ENCODE peak calls at places on chromosomes 5 and 9, in seven cellular contexts. S, O, J, A, Q, F and E are unnamed samples.

GRCh38 chr5:15518786-15519185 is 18.8 kb downstream of the FBXL7 start:
- DNase-seq in F (no peak), A (no peak), J (no peak), S (no peak), Q (no peak), O (no peak), E (peak; percentile 20)

GRCh38 chr5:145072880-145073279 is 762.3 kb downstream of the PRELID2 start:
- DNase-seq in S (peak; percentile 24), F (no peak), O (no peak), Q (peak; percentile 74), J (no peak), A (no peak), E (no peak)

GRCh38 chr9:88425538-88425950 is 37.3 kb downstream of the SPIN1 start:
- DNase-seq in Q (no peak), A (no peak), J (no peak), O (peak; percentile 52), F (no peak), S (no peak), E (no peak)

GRCh38 chr9:13491138-13491492 is 211.6 kb upstream of the MPDZ start:
- DNase-seq in A (no peak), J (no peak), Q (no peak), O (no peak), S (no peak), F (no peak), E (no peak)

GRCh38 chr5:174535691-174536090 is 188.7 kb upstream of the MSX2 start:
- DNase-seq in O (no peak), A (peak; percentile 74), F (no peak), J (peak; percentile 36), Q (peak; percentile 74), S (peak; percentile 21), E (peak; percentile 39)

GRCh38 chr5:24110019-24110615 is 534.7 kb downstream of the CDH10 start:
- DNase-seq in J (peak; percentile 8), Q (peak; percentile 31), A (no peak), O (no peak), S (peak; percentile 2), F (no peak), E (no peak)

GRCh38 chr5:94407023-94407422 is 211.4 kb downstream of the KIAA0825 start:
- DNase-seq in A (no peak), F (no peak), Q (no peak), S (no peak), O (no peak), J (peak; percentile 32), E (no peak)

GRCh38 chr9:111678293-111678692 is 16.9 kb downstream of the GNG10 start:
- DNase-seq in S (no peak), O (no peak), F (no peak), Q (no peak), J (no peak), A (no peak), E (no peak)

GRCh38 chr5:19927170-19927569 is 60.8 kb downstream of the CDH18 start:
- DNase-seq in J (no peak), S (no peak), F (no peak), Q (no peak), A (no peak), O (no peak), E (no peak)

GRCh38 chr5:19923742-19924141 is 64.3 kb downstream of the CDH18 start:
- DNase-seq in S (no peak), A (no peak), Q (no peak), J (no peak), F (no peak), O (no peak), E (peak; percentile 42)

GRCh38 chr5:19928556-19929421 is 59.2 kb downstream of the CDH18 start:
- DNase-seq in J (peak; percentile 93), O (no peak), F (no peak), A (no peak), S (no peak), Q (no peak), E (peak; percentile 53)

DNA sequence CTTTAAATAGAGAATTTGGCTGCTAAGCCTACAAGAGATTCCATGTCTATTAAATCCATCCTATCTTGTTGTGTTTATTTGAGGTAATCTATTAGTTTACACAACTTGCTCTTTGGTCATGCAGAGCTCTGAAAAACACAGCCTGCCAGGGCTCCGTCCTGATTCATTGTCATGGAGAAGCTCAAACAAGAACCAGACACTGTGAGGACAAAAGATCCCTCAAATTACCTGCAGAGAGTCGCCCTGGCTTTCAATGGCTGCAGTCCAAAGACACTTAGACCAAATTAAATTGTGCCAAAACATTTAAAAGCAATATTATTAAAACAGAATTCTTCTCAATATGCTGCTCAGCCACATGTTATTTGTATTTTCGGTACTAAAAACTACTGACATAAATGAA is 60.1 kb downstream of the CDH18 start:
- DNase-seq in S (peak; percentile 11), O (no peak), J (no peak), F (no peak), A (no peak), Q (peak; percentile 28), E (peak; percentile 79)
- H3K4me3 ChIP-seq in S (no peak overlapping the region), O (no peak overlapping the region), J (no peak overlapping the region), F (no peak overlapping the region), A (no peak overlapping the region), Q (no peak overlapping the region), E (no peak overlapping the region)

GRCh38 chr5:134608555-134608954 is 24.1 kb downstream of the SAR1B start:
- DNase-seq in A (no peak), F (no peak), J (no peak), Q (no peak), O (no peak), S (no peak), E (no peak)
- H3K36me3 ChIP-seq in A (peaks cover 31% of the 10 kb centered on the region), F (peaks cover 76% of the 10 kb centered on the region), J (peaks cover 26% of the 10 kb centered on the region), Q (peaks cover 9% of the 10 kb centered on the region), O (no peaks in the 10 kb centered on the region), S (peaks cover 9% of the 10 kb centered on the region), E (peaks cover 87% of the 10 kb centered on the region)

GRCh38 chr9:114810614-114811013 is 4.8 kb upstream of the TNFSF15 start:
- DNase-seq in S (no peak), Q (no peak), A (no peak), J (no peak), O (no peak), F (no peak), E (no peak)
- H3K4me3 ChIP-seq in S (no peak overlapping the region), Q (no peak overlapping the region), A (no peak overlapping the region), J (no peak overlapping the region), O (no peak overlapping the region), F (no peak overlapping the region), E (no peak overlapping the region)

DNA sequence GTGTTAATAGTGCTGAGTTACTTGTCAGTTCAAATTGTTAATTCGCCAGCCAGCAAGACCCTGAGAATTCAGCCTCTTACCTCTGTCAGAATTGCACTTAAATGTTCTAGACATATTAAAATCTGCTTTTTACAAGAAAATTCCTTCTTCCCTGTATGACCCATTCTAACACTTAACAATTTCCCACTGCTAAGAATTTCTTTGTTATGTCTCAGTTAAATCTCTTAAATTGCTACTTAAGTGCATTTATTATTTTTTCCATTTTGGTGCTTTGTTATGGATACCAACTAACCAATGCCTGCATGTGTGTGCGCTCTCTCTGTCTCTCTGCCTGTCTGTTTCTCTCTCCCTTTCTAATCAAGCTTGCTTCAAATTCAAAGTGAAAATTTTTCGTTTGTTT is 44.9 kb downstream of the IZUMO3 start:
- DNase-seq in J (no peak), F (no peak), Q (no peak), O (no peak), S (no peak), A (no peak), E (no peak)
- H3K36me3 ChIP-seq in J (no peaks in the 10 kb centered on the region), F (no peaks in the 10 kb centered on the region), Q (no peaks in the 10 kb centered on the region), O (no peaks in the 10 kb centered on the region), S (no peaks in the 10 kb centered on the region), A (no peaks in the 10 kb centered on the region), E (no peaks in the 10 kb centered on the region)

DNA sequence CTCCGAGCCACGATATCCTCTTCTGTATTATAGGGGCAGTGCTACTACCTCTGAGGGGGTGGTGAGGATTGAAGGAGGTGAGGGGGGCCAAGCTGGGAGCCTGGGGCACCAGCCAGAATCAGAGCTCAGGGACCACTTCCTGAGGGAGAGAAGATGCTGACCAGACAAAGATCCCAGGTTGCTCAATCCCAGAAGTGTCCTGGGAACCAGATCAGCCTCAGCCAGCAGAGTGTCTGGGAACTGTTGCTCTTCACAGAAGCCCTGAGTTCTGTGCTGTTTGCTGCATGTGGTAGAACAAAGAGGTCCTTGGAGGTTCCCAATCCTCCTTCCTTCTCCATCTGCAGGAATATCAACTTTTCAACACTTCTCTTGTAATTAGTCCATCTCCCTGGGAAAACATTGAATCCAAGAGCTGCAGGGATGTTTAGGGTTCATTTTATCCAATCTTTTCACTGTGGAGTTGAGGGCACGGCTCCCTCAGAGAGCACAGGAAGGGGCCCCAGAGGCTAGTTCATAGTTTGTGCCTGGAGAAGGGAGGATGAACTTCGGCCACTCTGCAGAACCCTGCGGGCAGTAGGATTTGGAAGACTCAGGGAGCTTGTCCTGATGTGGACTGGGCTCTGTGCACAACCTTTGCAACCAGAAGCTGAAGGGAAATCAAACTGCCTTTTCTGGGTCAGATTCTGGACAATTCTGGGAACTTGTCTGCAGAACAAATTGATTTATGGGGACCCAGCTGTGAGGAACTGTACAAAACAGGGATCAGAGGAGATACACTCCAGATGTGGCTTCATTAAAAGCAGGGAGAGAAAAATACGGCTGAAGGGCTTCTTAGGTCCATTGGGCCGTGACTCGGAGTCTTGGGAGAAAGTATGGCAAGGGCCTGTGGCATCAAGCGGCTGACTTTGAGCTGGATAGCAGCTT is 57.0 kb downstream of the GALNT12 start:
- DNase-seq in A (no peak), Q (no peak), F (peak; percentile 51), S (no peak), O (peak; percentile 68), J (no peak), E (no peak)
- H3K4me3 ChIP-seq in A (no peak overlapping the region), Q (no peak overlapping the region), F (no peak overlapping the region), S (no peak overlapping the region), O (no peak overlapping the region), J (no peak overlapping the region), E (no peak overlapping the region)

DNA sequence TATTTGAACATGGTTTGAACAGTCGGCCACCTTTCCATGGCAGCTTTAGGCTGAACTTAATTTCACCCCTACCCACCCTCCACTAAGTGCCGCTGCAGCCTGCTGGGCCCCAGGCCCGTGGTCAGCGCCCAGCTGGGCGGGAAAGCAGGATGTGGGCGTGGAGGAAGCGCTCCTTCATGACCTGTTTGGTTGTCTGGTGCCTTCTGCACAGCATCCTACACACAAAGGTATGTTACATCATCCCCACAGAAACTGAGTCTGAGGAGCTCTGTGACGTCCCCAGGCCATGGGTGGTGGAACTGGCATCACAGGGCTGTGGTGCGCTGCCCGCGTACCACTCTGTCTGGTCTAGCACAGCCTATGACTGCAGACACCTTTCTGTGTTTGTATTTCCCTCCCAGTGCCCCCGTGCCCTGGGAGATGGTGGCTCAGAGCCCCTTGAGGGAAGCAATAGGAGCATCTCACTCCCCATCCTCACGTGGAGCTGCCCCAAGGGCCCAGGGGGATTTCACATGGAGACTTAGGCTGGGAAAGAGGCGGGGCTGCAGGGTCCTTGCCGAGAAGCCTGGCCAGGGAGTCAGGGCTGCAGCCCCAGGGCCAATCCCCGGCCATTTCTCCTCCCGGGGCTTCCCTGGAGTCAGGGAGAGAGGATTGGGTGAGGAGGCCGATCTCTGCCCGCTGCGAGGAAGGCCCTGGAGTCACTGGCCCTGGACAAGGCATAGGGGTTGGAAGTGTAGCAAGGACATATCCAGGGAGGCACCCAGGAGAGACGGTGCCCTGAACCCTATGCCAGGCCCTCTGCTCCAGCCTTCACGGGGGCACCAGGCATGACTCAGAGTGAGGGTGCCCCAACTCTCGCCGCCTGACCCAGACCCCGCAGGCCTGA is 37.5 kb upstream of the SUSD3 start:
- DNase-seq in J (no peak), Q (no peak), A (no peak), F (no peak), O (no peak), S (no peak), E (no peak)
- H3K36me3 ChIP-seq in J (no peaks in the 10 kb centered on the region), Q (no peaks in the 10 kb centered on the region), A (no peaks in the 10 kb centered on the region), F (no peaks in the 10 kb centered on the region), O (no peaks in the 10 kb centered on the region), S (no peaks in the 10 kb centered on the region), E (no peaks in the 10 kb centered on the region)